ENCODE peak calls at places on chromosome 1, in eight cellular contexts. One of them, this sample, is unnamed.

GRCh38 chr1:104195395-104195794 is 445.7 kb downstream of the AMY1C start:
- DNase-seq in kidney: no peak
- DNase-seq in neural crest cell: no peak
- DNase-seq in HT-29: no peak
- DNase-seq in CD8-positive, alpha-beta memory T cell: no peak
- DNase-seq in NCI-H2171: no peak
- DNase-seq in stimulated activated CD4-positive, alpha-beta T cell treated with anti-CD3 and anti-CD28 coated beads, Interleukin-4, amount 100 ng/mL, for 48 hours: no peak
- DNase-seq in psoas muscle: no peak
- DNase-seq in this sample: no peak

GRCh38 chr1:21552715-21553114 is 43.5 kb downstream of the ALPL start:
- DNase-seq in stimulated activated CD4-positive, alpha-beta T cell treated with anti-CD3 and anti-CD28 coated beads, Interleukin-4, amount 100 ng/mL, for 48 hours: no peak
- DNase-seq in kidney: no peak
- DNase-seq in NCI-H2171: no peak
- DNase-seq in psoas muscle: no peak
- DNase-seq in CD8-positive, alpha-beta memory T cell: no peak
- DNase-seq in neural crest cell: no peak
- DNase-seq in HT-29: no peak
- DNase-seq in this sample: no peak

GRCh38 chr1:173638043-173639021 is 3.2 kb downstream of the TEX50 start:
- DNase-seq in stimulated activated CD4-positive, alpha-beta T cell treated with anti-CD3 and anti-CD28 coated beads, Interleukin-4, amount 100 ng/mL, for 48 hours: no peak
- DNase-seq in HT-29: no peak
- DNase-seq in kidney: no peak
- DNase-seq in NCI-H2171: no peak
- DNase-seq in psoas muscle: no peak
- DNase-seq in CD8-positive, alpha-beta memory T cell: no peak
- DNase-seq in neural crest cell: no peak
- DNase-seq in this sample: peak; percentile 25

GRCh38 chr1:99173282-99173681 is 91.0 kb upstream of the PLPPR4 start:
- DNase-seq in CD8-positive, alpha-beta memory T cell: no peak
- DNase-seq in psoas muscle: no peak
- DNase-seq in NCI-H2171: no peak
- DNase-seq in stimulated activated CD4-positive, alpha-beta T cell treated with anti-CD3 and anti-CD28 coated beads, Interleukin-4, amount 100 ng/mL, for 48 hours: no peak
- DNase-seq in HT-29: no peak
- DNase-seq in kidney: no peak
- DNase-seq in neural crest cell: no peak
- DNase-seq in this sample: no peak

GRCh38 chr1:235074335-235075120 is 54.1 kb downstream of the TOMM20 start:
- DNase-seq in stimulated activated CD4-positive, alpha-beta T cell treated with anti-CD3 and anti-CD28 coated beads, Interleukin-4, amount 100 ng/mL, for 48 hours: peak; percentile 47
- DNase-seq in psoas muscle: peak; percentile 74
- DNase-seq in NCI-H2171: peak; percentile 30
- DNase-seq in CD8-positive, alpha-beta memory T cell: no peak
- DNase-seq in kidney: peak; percentile 67
- DNase-seq in HT-29: peak; percentile 72
- DNase-seq in neural crest cell: no peak
- DNase-seq in this sample: peak; percentile 67

GRCh38 chr1:204107892-204108291 is 35.0 kb downstream of the SOX13 start:
- DNase-seq in CD8-positive, alpha-beta memory T cell: no peak
- DNase-seq in stimulated activated CD4-positive, alpha-beta T cell treated with anti-CD3 and anti-CD28 coated beads, Interleukin-4, amount 100 ng/mL, for 48 hours: no peak
- DNase-seq in HT-29: no peak
- DNase-seq in NCI-H2171: no peak
- DNase-seq in kidney: no peak
- DNase-seq in neural crest cell: no peak
- DNase-seq in psoas muscle: no peak
- DNase-seq in this sample: no peak

GRCh38 chr1:70319750-70320149 is 34.8 kb downstream of the ANKRD13C start:
- DNase-seq in psoas muscle: no peak
- DNase-seq in kidney: no peak
- DNase-seq in CD8-positive, alpha-beta memory T cell: no peak
- DNase-seq in HT-29: no peak
- DNase-seq in NCI-H2171: no peak
- DNase-seq in neural crest cell: no peak
- DNase-seq in stimulated activated CD4-positive, alpha-beta T cell treated with anti-CD3 and anti-CD28 coated beads, Interleukin-4, amount 100 ng/mL, for 48 hours: no peak
- DNase-seq in this sample: no peak

GRCh38 chr1:180098242-180098995 is 56.2 kb upstream of the QSOX1 start:
- DNase-seq in psoas muscle: no peak
- DNase-seq in NCI-H2171: no peak
- DNase-seq in kidney: no peak
- DNase-seq in neural crest cell: no peak
- DNase-seq in CD8-positive, alpha-beta memory T cell: no peak
- DNase-seq in HT-29: no peak
- DNase-seq in stimulated activated CD4-positive, alpha-beta T cell treated with anti-CD3 and anti-CD28 coated beads, Interleukin-4, amount 100 ng/mL, for 48 hours: no peak
- DNase-seq in this sample: no peak

GRCh38 chr1:43008425-43009108 is 49.9 kb upstream of the SLC2A1 start:
- DNase-seq in NCI-H2171: no peak
- DNase-seq in stimulated activated CD4-positive, alpha-beta T cell treated with anti-CD3 and anti-CD28 coated beads, Interleukin-4, amount 100 ng/mL, for 48 hours: no peak
- DNase-seq in neural crest cell: peak; percentile 60
- DNase-seq in kidney: no peak
- DNase-seq in psoas muscle: no peak
- DNase-seq in CD8-positive, alpha-beta memory T cell: no peak
- DNase-seq in HT-29: peak; percentile 83
- DNase-seq in this sample: no peak

GRCh38 chr1:97929874-97930465 is 9.1 kb upstream of the DPYD start:
- DNase-seq in NCI-H2171: no peak
- DNase-seq in HT-29: no peak
- DNase-seq in neural crest cell: no peak
- DNase-seq in kidney: no peak
- DNase-seq in psoas muscle: no peak
- DNase-seq in CD8-positive, alpha-beta memory T cell: no peak
- DNase-seq in stimulated activated CD4-positive, alpha-beta T cell treated with anti-CD3 and anti-CD28 coated beads, Interleukin-4, amount 100 ng/mL, for 48 hours: no peak
- DNase-seq in this sample: no peak

GRCh38 chr1:112536561-112536960 is 27.8 kb downstream of the WNT2B start:
- DNase-seq in kidney: no peak
- DNase-seq in CD8-positive, alpha-beta memory T cell: no peak
- DNase-seq in neural crest cell: no peak
- DNase-seq in stimulated activated CD4-positive, alpha-beta T cell treated with anti-CD3 and anti-CD28 coated beads, Interleukin-4, amount 100 ng/mL, for 48 hours: no peak
- DNase-seq in HT-29: no peak
- DNase-seq in NCI-H2171: no peak
- DNase-seq in psoas muscle: no peak
- DNase-seq in this sample: no peak

GRCh38 chr1:168960595-168960994 is 145.9 kb upstream of the ATP1B1 start:
- DNase-seq in HT-29: peak; percentile 24
- DNase-seq in stimulated activated CD4-positive, alpha-beta T cell treated with anti-CD3 and anti-CD28 coated beads, Interleukin-4, amount 100 ng/mL, for 48 hours: no peak
- DNase-seq in NCI-H2171: no peak
- DNase-seq in CD8-positive, alpha-beta memory T cell: no peak
- DNase-seq in neural crest cell: no peak
- DNase-seq in psoas muscle: no peak
- DNase-seq in kidney: no peak
- DNase-seq in this sample: no peak

GRCh38 chr1:27658951-27659496 is 13.0 kb downstream of the IFI6 start:
- DNase-seq in neural crest cell: no peak
- DNase-seq in stimulated activated CD4-positive, alpha-beta T cell treated with anti-CD3 and anti-CD28 coated beads, Interleukin-4, amount 100 ng/mL, for 48 hours: peak; percentile 30
- DNase-seq in CD8-positive, alpha-beta memory T cell: no peak
- DNase-seq in kidney: peak; percentile 25
- DNase-seq in HT-29: peak; percentile 11
- DNase-seq in psoas muscle: peak; percentile 65
- DNase-seq in NCI-H2171: no peak
- DNase-seq in this sample: no peak

GRCh38 chr1:154749078-154749760 is 120.9 kb downstream of the KCNN3 start:
- DNase-seq in NCI-H2171: no peak
- DNase-seq in stimulated activated CD4-positive, alpha-beta T cell treated with anti-CD3 and anti-CD28 coated beads, Interleukin-4, amount 100 ng/mL, for 48 hours: peak; percentile 57
- DNase-seq in kidney: no peak
- DNase-seq in psoas muscle: no peak
- DNase-seq in neural crest cell: no peak
- DNase-seq in HT-29: peak; percentile 79
- DNase-seq in CD8-positive, alpha-beta memory T cell: no peak
- DNase-seq in this sample: no peak

GRCh38 chr1:48810740-48811139 is 34.0 kb upstream of the BEND5 start:
- DNase-seq in CD8-positive, alpha-beta memory T cell: no peak
- DNase-seq in stimulated activated CD4-positive, alpha-beta T cell treated with anti-CD3 and anti-CD28 coated beads, Interleukin-4, amount 100 ng/mL, for 48 hours: no peak
- DNase-seq in psoas muscle: no peak
- DNase-seq in neural crest cell: no peak
- DNase-seq in NCI-H2171: peak; percentile 57
- DNase-seq in kidney: no peak
- DNase-seq in HT-29: no peak
- DNase-seq in this sample: no peak

GRCh38 chr1:47387921-47388509 is 28.1 kb upstream of the FOXE3 start:
- DNase-seq in CD8-positive, alpha-beta memory T cell: no peak
- DNase-seq in neural crest cell: no peak
- DNase-seq in kidney: no peak
- DNase-seq in stimulated activated CD4-positive, alpha-beta T cell treated with anti-CD3 and anti-CD28 coated beads, Interleukin-4, amount 100 ng/mL, for 48 hours: no peak
- DNase-seq in HT-29: no peak
- DNase-seq in NCI-H2171: no peak
- DNase-seq in psoas muscle: no peak
- DNase-seq in this sample: no peak

GRCh38 chr1:165633624-165634023 is 2.6 kb downstream of the MGST3 start:
- DNase-seq in stimulated activated CD4-positive, alpha-beta T cell treated with anti-CD3 and anti-CD28 coated beads, Interleukin-4, amount 100 ng/mL, for 48 hours: no peak
- DNase-seq in CD8-positive, alpha-beta memory T cell: no peak
- DNase-seq in psoas muscle: no peak
- DNase-seq in NCI-H2171: no peak
- DNase-seq in HT-29: no peak
- DNase-seq in neural crest cell: no peak
- DNase-seq in kidney: no peak
- DNase-seq in this sample: no peak

GRCh38 chr1:155038602-155039307 is 5.1 kb downstream of the DCST1 start:
- DNase-seq in kidney: no peak
- DNase-seq in psoas muscle: no peak
- DNase-seq in CD8-positive, alpha-beta memory T cell: no peak
- DNase-seq in neural crest cell: no peak
- DNase-seq in HT-29: peak; percentile 67
- DNase-seq in NCI-H2171: no peak
- DNase-seq in stimulated activated CD4-positive, alpha-beta T cell treated with anti-CD3 and anti-CD28 coated beads, Interleukin-4, amount 100 ng/mL, for 48 hours: no peak
- DNase-seq in this sample: no peak

GRCh38 chr1:113244134-113244820 is 146.0 kb upstream of the MAGI3 start:
- DNase-seq in HT-29: no peak
- DNase-seq in stimulated activated CD4-positive, alpha-beta T cell treated with anti-CD3 and anti-CD28 coated beads, Interleukin-4, amount 100 ng/mL, for 48 hours: no peak
- DNase-seq in neural crest cell: no peak
- DNase-seq in CD8-positive, alpha-beta memory T cell: no peak
- DNase-seq in psoas muscle: no peak
- DNase-seq in NCI-H2171: no peak
- DNase-seq in kidney: no peak
- DNase-seq in this sample: no peak

GRCh38 chr1:242209063-242209462 is 210.2 kb upstream of the MAP1LC3C start:
- DNase-seq in NCI-H2171: no peak
- DNase-seq in stimulated activated CD4-positive, alpha-beta T cell treated with anti-CD3 and anti-CD28 coated beads, Interleukin-4, amount 100 ng/mL, for 48 hours: no peak
- DNase-seq in psoas muscle: no peak
- DNase-seq in kidney: no peak
- DNase-seq in neural crest cell: no peak
- DNase-seq in CD8-positive, alpha-beta memory T cell: no peak
- DNase-seq in HT-29: no peak
- DNase-seq in this sample: no peak

GRCh38 chr1:190602325-190602724 is 124.7 kb upstream of the BRINP3 start:
- DNase-seq in CD8-positive, alpha-beta memory T cell: no peak
- DNase-seq in kidney: no peak
- DNase-seq in stimulated activated CD4-positive, alpha-beta T cell treated with anti-CD3 and anti-CD28 coated beads, Interleukin-4, amount 100 ng/mL, for 48 hours: no peak
- DNase-seq in neural crest cell: no peak
- DNase-seq in NCI-H2171: no peak
- DNase-seq in HT-29: no peak
- DNase-seq in psoas muscle: no peak
- DNase-seq in this sample: no peak

GRCh38 chr1:234559152-234559916 is 50.6 kb downstream of the IRF2BP2 start:
- DNase-seq in HT-29: no peak
- DNase-seq in neural crest cell: no peak
- DNase-seq in CD8-positive, alpha-beta memory T cell: no peak
- DNase-seq in psoas muscle: no peak
- DNase-seq in stimulated activated CD4-positive, alpha-beta T cell treated with anti-CD3 and anti-CD28 coated beads, Interleukin-4, amount 100 ng/mL, for 48 hours: no peak
- DNase-seq in kidney: no peak
- DNase-seq in NCI-H2171: no peak
- DNase-seq in this sample: no peak

GRCh38 chr1:165367375-165367993 is 11.0 kb upstream of the LMX1A start:
- DNase-seq in neural crest cell: peak; percentile 91
- DNase-seq in CD8-positive, alpha-beta memory T cell: peak; percentile 74
- DNase-seq in stimulated activated CD4-positive, alpha-beta T cell treated with anti-CD3 and anti-CD28 coated beads, Interleukin-4, amount 100 ng/mL, for 48 hours: peak; percentile 80
- DNase-seq in HT-29: peak; percentile 78
- DNase-seq in NCI-H2171: no peak
- DNase-seq in kidney: no peak
- DNase-seq in psoas muscle: peak; percentile 86
- DNase-seq in this sample: peak; percentile 85

This sample was measured in body of pancreas.